ENCODE peak calls at places on chromosomes 4 and X, in five cellular contexts. Q is esophagus squamous epithelium, H is breast epithelium, Z is fibroblast of lung, J is Panc1. S is an unnamed sample. For H3K27me3, the result is how much of the 10 kb centered on the place peaks cover.

GRCh38 chr4:46850026-46850425 is 59.0 kb downstream of the COX7B2 start:
- DNase-seq in J (no peak), Q (no peak), H (no peak), Z (no peak), S (no peak)

GRCh38 chr4:90718926-90719325 is 591.7 kb downstream of the CCSER1 start:
- DNase-seq in J (no peak), H (no peak), Q (no peak), Z (no peak), S (no peak)

GRCh38 chr4:139560396-139561084 is 4.5 kb upstream of the SETD7 start:
- DNase-seq in Q (no peak), J (no peak), H (no peak), Z (no peak), S (no peak)

GRCh38 chr4:74474345-74475099 is 29.6 kb downstream of the AREG start:
- DNase-seq in Z (no peak), Q (no peak), J (no peak), H (no peak), S (peak)

GRCh38 chr4:37389967-37390580 is 145.5 kb downstream of the NWD2 start:
- DNase-seq in J (peak), H (no peak), Q (no peak), Z (peak), S (no peak)

GRCh38 chrX:13699183-13699826 is 10.4 kb downstream of the RAB9A start:
- DNase-seq in Z (no peak), H (no peak), Q (no peak), J (no peak), S (no peak)

GRCh38 chr4:154332681-154333421 is 158.7 kb downstream of the DCHS2 start:
- DNase-seq in Q (no peak), H (no peak), Z (peak), J (no peak), S (no peak)

GRCh38 chrX:137305404-137305803 is 260.5 kb upstream of the ZIC3 start:
- DNase-seq in Q (no peak), Z (no peak), J (no peak), H (no peak), S (no peak)

GRCh38 chrX:39518451-39519212 is 579.1 kb downstream of the BCOR start:
- DNase-seq in J (no peak), Z (no peak), H (no peak), Q (no peak), S (no peak)

GRCh38 chr4:133592106-133592505 is 443.0 kb downstream of the PCDH10 start:
- DNase-seq in Z (no peak), Q (no peak), H (no peak), J (no peak), S (no peak)
- H3K27me3 ChIP-seq in Z (under half), Q (under half), H (under half), J (under half), S (under half)

DNA sequence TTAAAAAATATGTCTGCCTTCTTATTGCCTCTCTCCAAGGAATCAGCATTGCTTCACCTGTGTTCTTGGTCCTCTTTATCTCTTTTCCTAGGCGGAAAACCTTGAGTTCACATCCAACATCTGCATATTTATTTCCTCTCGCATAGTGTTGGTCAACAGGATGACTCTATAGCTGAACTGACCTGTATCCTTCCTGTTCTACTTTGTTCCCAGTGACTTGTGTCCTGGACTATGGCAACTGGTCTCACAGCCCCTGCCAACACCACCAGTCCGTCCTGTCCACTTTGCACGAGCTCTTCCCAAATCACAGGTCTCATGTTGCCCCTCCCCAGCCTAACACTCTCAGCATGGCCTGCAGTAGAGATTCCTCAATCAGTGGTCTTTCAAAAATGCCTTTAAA is 2.0 kb downstream of the DIPK2B start:
- DNase-seq in Q (no peak), H (no peak), J (no peak), Z (no peak), S (no peak)
- H3K4me3 ChIP-seq in Q (no peak), H (peak), J (no peak), Z (no peak), S (no peak)

DNA sequence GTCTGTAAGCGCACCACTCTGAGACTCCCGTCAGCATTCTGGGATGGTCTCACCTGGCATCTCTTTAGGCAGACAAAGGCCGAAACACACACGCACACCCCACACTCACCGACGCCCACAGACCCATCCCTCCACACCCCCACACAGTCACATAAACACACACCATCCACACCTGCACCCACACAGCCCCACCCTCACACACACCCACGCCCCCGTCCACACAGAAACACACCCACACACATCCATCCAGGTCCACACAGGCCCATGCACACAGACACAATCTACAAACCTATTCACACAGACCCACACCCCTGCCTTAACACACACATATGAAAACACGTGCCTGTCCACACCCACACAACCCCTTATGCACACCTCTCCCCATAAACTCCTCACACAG is 9.2 kb upstream of the HMX1 start:
- DNase-seq in J (no peak), Z (no peak), Q (no peak), H (no peak), S (no peak)
- H3K27me3 ChIP-seq in J (under half), Z (under half), Q (half or more), H (under half), S (under half)

GRCh38 chr4:40661803-40662202 is 32.1 kb upstream of the RBM47 start:
- DNase-seq in Q (no peak), J (no peak), Z (no peak), H (no peak), S (no peak)

GRCh38 chr4:40665844-40666243 is 36.2 kb upstream of the RBM47 start:
- DNase-seq in H (no peak), Z (no peak), Q (no peak), J (no peak), S (no peak)

GRCh38 chr4:40662962-40663604 is 33.4 kb upstream of the RBM47 start:
- DNase-seq in J (no peak), H (no peak), Z (peak), Q (no peak), S (no peak)
- H3K4me3 ChIP-seq in J (no peak), H (no peak), Z (no peak), Q (no peak), S (no peak)

GRCh38 chr4:142846105-142846728 is at the start of gene INPP4B:
- DNase-seq in Q (no peak), J (no peak), H (peak), Z (peak), S (peak)
- H3K27me3 ChIP-seq in Q (under half), J (under half), H (under half), Z (under half), S (half or more)